ENCODE peak calls at places on chromosomes 5 and 9, in five cellular contexts. I, U, H, Y and Z are unnamed samples.

GRCh38 chr9:102842421-102842820 is 152.7 kb upstream of the CYLC2 start:
- DNase-seq in I (no peak), U (no peak), Y (no peak), H (no peak), Z (no peak)

GRCh38 chr5:92838253-92838652 is 742.8 kb downstream of the NR2F1-AS1 start:
- DNase-seq in Y (no peak), U (no peak), H (no peak), I (no peak), Z (no peak)

GRCh38 chr5:174355208-174355612 is 309.7 kb downstream of the NSG2 start:
- DNase-seq in U (no peak), Y (no peak), H (peak), I (no peak), Z (peak)

GRCh38 chr9:125484632-125485282 is 222.3 kb downstream of the MAPKAP1 start:
- DNase-seq in H (peak), Y (no peak), I (no peak), U (no peak), Z (no peak)

GRCh38 chr5:17129093-17129492 is 88.3 kb upstream of the BASP1 start:
- DNase-seq in H (no peak), I (no peak), U (no peak), Y (no peak), Z (no peak)

GRCh38 chr9:91162784-91163440 is 198.8 kb downstream of the AUH start:
- DNase-seq in U (no peak), I (peak), Y (no peak), H (no peak), Z (peak)

GRCh38 chr9:78103971-78104433 is 72.4 kb upstream of the GNAQ start:
- DNase-seq in Y (no peak), I (no peak), H (no peak), U (no peak), Z (no peak)

GRCh38 chr9:135310134-135310533 is 169.4 kb upstream of the PPP1R26 start:
- DNase-seq in I (no peak), H (no peak), U (no peak), Y (no peak), Z (no peak)

GRCh38 chr5:165328856-165329255 is 1823.4 kb downstream of the MAT2B start:
- DNase-seq in H (no peak), U (no peak), Y (no peak), I (no peak), Z (no peak)

GRCh38 chr9:96075111-96075510 is 199.6 kb downstream of the ERCC6L2 start:
- DNase-seq in U (no peak), I (no peak), Y (no peak), H (no peak), Z (no peak)